ENCODE peak calls at places on chromosomes 11 and 22, in ten cellular contexts. One of them, this sample, is unnamed.

GRCh38 chr22:17872491-17872890 is 98.2 kb upstream of the BID start:
- DNase-seq in cardiac muscle cell: no peak
- DNase-seq in GM23248: no peak
- DNase-seq in heart right ventricle: no peak
- DNase-seq in brain microvascular endothelial cell: no peak
- DNase-seq in hepatocyte: no peak
- DNase-seq in spleen: no peak
- DNase-seq in astrocyte of the spinal cord: peak; percentile 24
- DNase-seq in SJSA1: no peak
- DNase-seq in CD8-positive, alpha-beta T cell: no peak
- DNase-seq in this sample: no peak

GRCh38 chr22:42964994-42965699 is 49.8 kb downstream of the PACSIN2 start:
- DNase-seq in hepatocyte: no peak
- DNase-seq in heart right ventricle: no peak
- DNase-seq in GM23248: no peak
- DNase-seq in SJSA1: no peak
- DNase-seq in spleen: no peak
- DNase-seq in astrocyte of the spinal cord: peak; percentile 53
- DNase-seq in cardiac muscle cell: no peak
- DNase-seq in CD8-positive, alpha-beta T cell: no peak
- DNase-seq in brain microvascular endothelial cell: peak; percentile 29
- DNase-seq in this sample: no peak

GRCh38 chr22:19911540-19912235 is 29.9 kb upstream of the COMT start:
- DNase-seq in heart right ventricle: no peak
- DNase-seq in astrocyte of the spinal cord: no peak
- DNase-seq in GM23248: no peak
- DNase-seq in cardiac muscle cell: no peak
- DNase-seq in spleen: no peak
- DNase-seq in hepatocyte: no peak
- DNase-seq in brain microvascular endothelial cell: no peak
- DNase-seq in CD8-positive, alpha-beta T cell: no peak
- DNase-seq in SJSA1: no peak
- DNase-seq in this sample: no peak

GRCh38 chr11:30368394-30368793 is 45.5 kb downstream of the ARL14EP start:
- DNase-seq in CD8-positive, alpha-beta T cell: no peak
- DNase-seq in SJSA1: no peak
- DNase-seq in brain microvascular endothelial cell: no peak
- DNase-seq in heart right ventricle: no peak
- DNase-seq in spleen: no peak
- DNase-seq in GM23248: no peak
- DNase-seq in astrocyte of the spinal cord: no peak
- DNase-seq in cardiac muscle cell: no peak
- DNase-seq in hepatocyte: no peak
- DNase-seq in this sample: no peak

GRCh38 chr11:77039491-77040400 is 5.5 kb downstream of the B3GNT6 start:
- DNase-seq in spleen: no peak
- DNase-seq in heart right ventricle: peak; percentile 28
- DNase-seq in CD8-positive, alpha-beta T cell: no peak
- DNase-seq in astrocyte of the spinal cord: peak; percentile 33
- DNase-seq in brain microvascular endothelial cell: peak; percentile 24
- DNase-seq in cardiac muscle cell: peak; percentile 59
- DNase-seq in GM23248: peak; percentile 65
- DNase-seq in hepatocyte: peak; percentile 59
- DNase-seq in SJSA1: no peak
- DNase-seq in this sample: peak; percentile 77

GRCh38 chr11:121119444-121119843 is 18.4 kb downstream of the TECTA start:
- DNase-seq in GM23248: no peak
- DNase-seq in heart right ventricle: no peak
- DNase-seq in CD8-positive, alpha-beta T cell: no peak
- DNase-seq in SJSA1: no peak
- DNase-seq in brain microvascular endothelial cell: no peak
- DNase-seq in astrocyte of the spinal cord: no peak
- DNase-seq in cardiac muscle cell: no peak
- DNase-seq in hepatocyte: no peak
- DNase-seq in spleen: no peak
- DNase-seq in this sample: no peak

GRCh38 chr11:125261471-125262087 is 97.0 kb downstream of the PKNOX2 start:
- DNase-seq in CD8-positive, alpha-beta T cell: no peak
- DNase-seq in brain microvascular endothelial cell: no peak
- DNase-seq in cardiac muscle cell: no peak
- DNase-seq in hepatocyte: no peak
- DNase-seq in spleen: no peak
- DNase-seq in astrocyte of the spinal cord: no peak
- DNase-seq in heart right ventricle: no peak
- DNase-seq in SJSA1: no peak
- DNase-seq in GM23248: no peak
- DNase-seq in this sample: no peak

GRCh38 chr22:44002324-44002723 is 21.8 kb upstream of the PARVB start:
- DNase-seq in heart right ventricle: no peak
- DNase-seq in astrocyte of the spinal cord: no peak
- DNase-seq in hepatocyte: no peak
- DNase-seq in SJSA1: no peak
- DNase-seq in GM23248: no peak
- DNase-seq in CD8-positive, alpha-beta T cell: no peak
- DNase-seq in cardiac muscle cell: no peak
- DNase-seq in spleen: no peak
- DNase-seq in brain microvascular endothelial cell: no peak
- DNase-seq in this sample: no peak

GRCh38 chr11:27319065-27319464 is 44.0 kb downstream of the CCDC34 start:
- DNase-seq in heart right ventricle: no peak
- DNase-seq in brain microvascular endothelial cell: peak; percentile 75
- DNase-seq in SJSA1: no peak
- DNase-seq in hepatocyte: no peak
- DNase-seq in cardiac muscle cell: no peak
- DNase-seq in spleen: no peak
- DNase-seq in GM23248: peak; percentile 86
- DNase-seq in CD8-positive, alpha-beta T cell: no peak
- DNase-seq in astrocyte of the spinal cord: peak; percentile 65
- DNase-seq in this sample: no peak

GRCh38 chr22:17743661-17744411 is 30.4 kb downstream of the BID start:
- DNase-seq in CD8-positive, alpha-beta T cell: no peak
- DNase-seq in heart right ventricle: no peak
- DNase-seq in cardiac muscle cell: no peak
- DNase-seq in spleen: peak; percentile 68
- DNase-seq in SJSA1: no peak
- DNase-seq in astrocyte of the spinal cord: no peak
- DNase-seq in GM23248: no peak
- DNase-seq in hepatocyte: no peak
- DNase-seq in brain microvascular endothelial cell: no peak
- DNase-seq in this sample: no peak

GRCh38 chr11:2574043-2574552 is 125.7 kb downstream of the KCNQ1OT1 start:
- DNase-seq in GM23248: no peak
- DNase-seq in hepatocyte: no peak
- DNase-seq in astrocyte of the spinal cord: no peak
- DNase-seq in brain microvascular endothelial cell: no peak
- DNase-seq in cardiac muscle cell: no peak
- DNase-seq in heart right ventricle: peak; percentile 6
- DNase-seq in spleen: peak; percentile 46
- DNase-seq in SJSA1: no peak
- DNase-seq in CD8-positive, alpha-beta T cell: no peak
- DNase-seq in this sample: no peak

GRCh38 chr11:81963018-81963417 is 770.6 kb downstream of the FAM181B start:
- DNase-seq in SJSA1: no peak
- DNase-seq in heart right ventricle: no peak
- DNase-seq in hepatocyte: no peak
- DNase-seq in spleen: no peak
- DNase-seq in GM23248: peak; percentile 13
- DNase-seq in astrocyte of the spinal cord: no peak
- DNase-seq in brain microvascular endothelial cell: no peak
- DNase-seq in cardiac muscle cell: no peak
- DNase-seq in CD8-positive, alpha-beta T cell: no peak
- DNase-seq in this sample: no peak

GRCh38 chr11:58730507-58731089 is 1.1 kb downstream of the GLYAT start:
- DNase-seq in spleen: no peak
- DNase-seq in CD8-positive, alpha-beta T cell: no peak
- DNase-seq in hepatocyte: no peak
- DNase-seq in astrocyte of the spinal cord: no peak
- DNase-seq in GM23248: no peak
- DNase-seq in heart right ventricle: no peak
- DNase-seq in brain microvascular endothelial cell: no peak
- DNase-seq in cardiac muscle cell: no peak
- DNase-seq in SJSA1: no peak
- DNase-seq in this sample: no peak

GRCh38 chr11:71355266-71355665 is 92.9 kb downstream of the DHCR7 start:
- DNase-seq in heart right ventricle: no peak
- DNase-seq in cardiac muscle cell: no peak
- DNase-seq in brain microvascular endothelial cell: peak; percentile 41
- DNase-seq in spleen: no peak
- DNase-seq in SJSA1: no peak
- DNase-seq in GM23248: peak; percentile 15
- DNase-seq in hepatocyte: no peak
- DNase-seq in CD8-positive, alpha-beta T cell: no peak
- DNase-seq in astrocyte of the spinal cord: no peak
- DNase-seq in this sample: no peak

GRCh38 chr11:119496997-119497396 is 74.0 kb upstream of the THY1 start:
- DNase-seq in cardiac muscle cell: no peak
- DNase-seq in hepatocyte: no peak
- DNase-seq in CD8-positive, alpha-beta T cell: no peak
- DNase-seq in SJSA1: no peak
- DNase-seq in brain microvascular endothelial cell: no peak
- DNase-seq in heart right ventricle: no peak
- DNase-seq in spleen: no peak
- DNase-seq in astrocyte of the spinal cord: no peak
- DNase-seq in GM23248: no peak
- DNase-seq in this sample: no peak

GRCh38 chr22:45645526-45646414 is 25.9 kb upstream of the ATXN10 start:
- DNase-seq in spleen: peak; percentile 93
- DNase-seq in heart right ventricle: peak; percentile 78
- DNase-seq in GM23248: peak; percentile 78
- DNase-seq in cardiac muscle cell: peak; percentile 79
- DNase-seq in SJSA1: peak; percentile 73
- DNase-seq in hepatocyte: peak; percentile 86
- DNase-seq in astrocyte of the spinal cord: peak; percentile 41
- DNase-seq in brain microvascular endothelial cell: peak; percentile 26
- DNase-seq in CD8-positive, alpha-beta T cell: peak; percentile 75
- DNase-seq in this sample: peak; percentile 67

GRCh38 chr11:102223859-102224258 is 93.4 kb upstream of the BIRC3 start:
- DNase-seq in astrocyte of the spinal cord: no peak
- DNase-seq in CD8-positive, alpha-beta T cell: no peak
- DNase-seq in heart right ventricle: no peak
- DNase-seq in SJSA1: no peak
- DNase-seq in cardiac muscle cell: no peak
- DNase-seq in spleen: no peak
- DNase-seq in brain microvascular endothelial cell: no peak
- DNase-seq in hepatocyte: peak; percentile 47
- DNase-seq in GM23248: peak; percentile 41
- DNase-seq in this sample: no peak

GRCh38 chr22:26949193-26949592 is 291.8 kb downstream of the MIAT start:
- DNase-seq in cardiac muscle cell: peak; percentile 82
- DNase-seq in spleen: no peak
- DNase-seq in brain microvascular endothelial cell: peak; percentile 1
- DNase-seq in hepatocyte: peak; percentile 43
- DNase-seq in CD8-positive, alpha-beta T cell: no peak
- DNase-seq in astrocyte of the spinal cord: no peak
- DNase-seq in GM23248: peak; percentile 45
- DNase-seq in heart right ventricle: no peak
- DNase-seq in SJSA1: peak; percentile 51
- DNase-seq in this sample: no peak

GRCh38 chr11:32435947-32436750 is 810 bp upstream of the WT1 start:
- DNase-seq in GM23248: no peak
- DNase-seq in spleen: peak; percentile 70
- DNase-seq in brain microvascular endothelial cell: no peak
- DNase-seq in heart right ventricle: no peak
- DNase-seq in hepatocyte: no peak
- DNase-seq in cardiac muscle cell: no peak
- DNase-seq in SJSA1: no peak
- DNase-seq in CD8-positive, alpha-beta T cell: no peak
- DNase-seq in astrocyte of the spinal cord: no peak
- DNase-seq in this sample: no peak
- H3K4me3 ChIP-seq in GM23248: no peak overlapping the region
- H3K4me3 ChIP-seq in spleen: peak overlapping the region; percentile 38
- H3K4me3 ChIP-seq in brain microvascular endothelial cell: no peak overlapping the region
- H3K4me3 ChIP-seq in heart right ventricle: peak overlapping the region; percentile 66
- H3K4me3 ChIP-seq in hepatocyte: no peak overlapping the region
- H3K4me3 ChIP-seq in cardiac muscle cell: peak overlapping the region; percentile 22
- H3K4me3 ChIP-seq in SJSA1: no peak overlapping the region
- H3K4me3 ChIP-seq in CD8-positive, alpha-beta T cell: no peak overlapping the region
- H3K4me3 ChIP-seq in astrocyte of the spinal cord: no peak overlapping the region
- H3K4me3 ChIP-seq in this sample: no peak overlapping the region

GRCh38 chr11:9922806-9923205 is 258.9 kb downstream of the SWAP70 start:
- DNase-seq in heart right ventricle: no peak
- DNase-seq in cardiac muscle cell: peak; percentile 23
- DNase-seq in hepatocyte: no peak
- DNase-seq in spleen: no peak
- DNase-seq in SJSA1: no peak
- DNase-seq in CD8-positive, alpha-beta T cell: no peak
- DNase-seq in astrocyte of the spinal cord: no peak
- DNase-seq in GM23248: no peak
- DNase-seq in brain microvascular endothelial cell: peak; percentile 8
- DNase-seq in this sample: no peak
- H3K4me3 ChIP-seq in heart right ventricle: no peak overlapping the region
- H3K4me3 ChIP-seq in cardiac muscle cell: no peak overlapping the region
- H3K4me3 ChIP-seq in hepatocyte: no peak overlapping the region
- H3K4me3 ChIP-seq in spleen: no peak overlapping the region
- H3K4me3 ChIP-seq in SJSA1: no peak overlapping the region
- H3K4me3 ChIP-seq in CD8-positive, alpha-beta T cell: no peak overlapping the region
- H3K4me3 ChIP-seq in astrocyte of the spinal cord: no peak overlapping the region
- H3K4me3 ChIP-seq in GM23248: no peak overlapping the region
- H3K4me3 ChIP-seq in brain microvascular endothelial cell: no peak overlapping the region
- H3K4me3 ChIP-seq in this sample: no peak overlapping the region

DNA sequence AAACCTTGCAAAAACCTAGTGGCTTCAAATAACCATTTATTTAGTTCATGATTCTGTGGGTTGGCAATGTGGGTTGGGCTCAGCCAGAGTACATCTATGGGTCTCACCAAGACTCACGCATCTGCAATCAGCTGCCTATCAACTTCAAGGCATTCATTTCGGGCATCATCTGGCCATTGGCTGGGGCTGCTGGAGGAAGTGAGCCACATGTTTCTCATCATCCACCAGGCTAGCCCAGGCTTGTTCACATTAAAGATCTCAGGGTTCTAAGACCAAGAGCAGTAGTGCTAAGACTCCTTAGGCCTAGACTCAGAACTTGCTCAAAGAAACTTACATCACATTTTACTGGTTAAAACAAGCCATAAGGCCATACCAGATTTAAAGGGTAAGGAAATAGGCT is 478.9 kb upstream of the ARHGAP42 start:
- DNase-seq in CD8-positive, alpha-beta T cell: no peak
- DNase-seq in SJSA1: no peak
- DNase-seq in astrocyte of the spinal cord: no peak
- DNase-seq in heart right ventricle: no peak
- DNase-seq in GM23248: no peak
- DNase-seq in cardiac muscle cell: no peak
- DNase-seq in hepatocyte: no peak
- DNase-seq in spleen: no peak
- DNase-seq in brain microvascular endothelial cell: no peak
- DNase-seq in this sample: no peak
- H3K4me3 ChIP-seq in CD8-positive, alpha-beta T cell: no peak overlapping the region
- H3K4me3 ChIP-seq in SJSA1: no peak overlapping the region
- H3K4me3 ChIP-seq in astrocyte of the spinal cord: no peak overlapping the region
- H3K4me3 ChIP-seq in heart right ventricle: no peak overlapping the region
- H3K4me3 ChIP-seq in GM23248: no peak overlapping the region
- H3K4me3 ChIP-seq in cardiac muscle cell: no peak overlapping the region
- H3K4me3 ChIP-seq in hepatocyte: no peak overlapping the region
- H3K4me3 ChIP-seq in spleen: no peak overlapping the region
- H3K4me3 ChIP-seq in brain microvascular endothelial cell: no peak overlapping the region
- H3K4me3 ChIP-seq in this sample: no peak overlapping the region

DNA sequence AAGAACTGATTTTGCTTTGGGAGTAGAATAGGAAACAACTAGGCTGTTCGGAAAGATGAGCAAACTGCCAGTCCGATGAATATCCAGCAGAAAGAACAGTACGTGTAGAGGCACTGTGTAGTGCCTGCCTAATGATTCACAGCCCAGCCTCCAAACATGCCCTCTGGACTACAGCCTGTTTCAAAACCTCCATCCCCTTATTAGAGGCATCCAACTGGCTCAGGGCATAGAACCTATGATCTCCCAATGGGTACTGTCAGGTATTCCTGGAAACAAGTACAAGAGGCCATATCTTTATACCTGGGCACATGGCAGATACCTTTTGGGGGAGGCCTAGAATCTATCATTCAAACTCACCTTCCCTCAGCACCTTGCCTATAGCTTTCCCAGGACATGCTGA is 4.9 kb downstream of the RRP8 start:
- DNase-seq in cardiac muscle cell: no peak
- DNase-seq in SJSA1: no peak
- DNase-seq in hepatocyte: peak; percentile 33
- DNase-seq in astrocyte of the spinal cord: no peak
- DNase-seq in GM23248: no peak
- DNase-seq in brain microvascular endothelial cell: no peak
- DNase-seq in heart right ventricle: no peak
- DNase-seq in spleen: no peak
- DNase-seq in CD8-positive, alpha-beta T cell: no peak
- DNase-seq in this sample: no peak
- H3K4me3 ChIP-seq in cardiac muscle cell: no peak overlapping the region
- H3K4me3 ChIP-seq in SJSA1: no peak overlapping the region
- H3K4me3 ChIP-seq in hepatocyte: no peak overlapping the region
- H3K4me3 ChIP-seq in astrocyte of the spinal cord: no peak overlapping the region
- H3K4me3 ChIP-seq in GM23248: no peak overlapping the region
- H3K4me3 ChIP-seq in brain microvascular endothelial cell: no peak overlapping the region
- H3K4me3 ChIP-seq in heart right ventricle: no peak overlapping the region
- H3K4me3 ChIP-seq in spleen: no peak overlapping the region
- H3K4me3 ChIP-seq in CD8-positive, alpha-beta T cell: no peak overlapping the region
- H3K4me3 ChIP-seq in this sample: no peak overlapping the region